ENCODE peak calls at places on chromosomes 4 and X, in five cellular contexts. Y is AG10803, J is cardiac muscle cell, U is brain microvascular endothelial cell, P is foreskin fibroblast. A is an unnamed sample.
A peak's percentile ranks its signal among the peaks of the same experiment; 100 is the strongest.

GRCh38 chr4:13920901-13921300 is 293.4 kb upstream of the BOD1L1 start:
- DNase-seq in Y (peak; percentile 100), J (peak; percentile 99), P (peak; percentile 99), U (peak; percentile 100), A (peak; percentile 98)

GRCh38 chr4:176758731-176759130 is 34.0 kb downstream of the VEGFC start:
- DNase-seq in U (no peak), J (no peak), P (peak; percentile 44), Y (no peak), A (no peak)

GRCh38 chr4:165971941-165972340 is 98.9 kb downstream of the TLL1 start:
- DNase-seq in Y (no peak), P (peak; percentile 10), J (no peak), U (no peak), A (no peak)

GRCh38 chr4:121155893-121156292 is 8.2 kb downstream of the TNIP3 start:
- DNase-seq in U (peak; percentile 85), Y (peak; percentile 90), J (peak; percentile 88), P (peak; percentile 92), A (peak; percentile 61)

GRCh38 chr4:14771504-14772175 is 230.6 kb upstream of the CPEB2 start:
- DNase-seq in P (no peak), Y (no peak), J (no peak), U (no peak), A (no peak)

GRCh38 chr4:56799291-56799823 is 22.1 kb downstream of the SPINK2 start:
- DNase-seq in J (no peak), U (no peak), P (no peak), Y (no peak), A (peak; percentile 45)

GRCh38 chr4:83358410-83358809 is 23.8 kb upstream of the HPSE start:
- DNase-seq in J (peak; percentile 83), Y (peak; percentile 66), U (peak; percentile 42), P (peak; percentile 66), A (peak; percentile 71)

GRCh38 chr4:156102411-156102810 is 148.7 kb upstream of the CTSO start:
- DNase-seq in Y (no peak), P (no peak), U (no peak), J (no peak), A (no peak)

GRCh38 chr4:76203541-76203940 is 10.1 kb downstream of the SCARB2 start:
- DNase-seq in J (no peak), Y (no peak), U (no peak), P (no peak), A (peak; percentile 67)

GRCh38 chr4:82519776-82520175 is 42.0 kb downstream of the TMEM150C start:
- DNase-seq in U (peak; percentile 21), Y (no peak), J (peak; percentile 49), P (no peak), A (peak; percentile 21)

GRCh38 chrX:110671068-110671803 is 124.4 kb downstream of the CHRDL1 start:
- DNase-seq in Y (no peak), J (no peak), U (no peak), P (peak; percentile 9), A (peak; percentile 3)

GRCh38 chr4:12203945-12204344 is 775.3 kb upstream of the HS3ST1 start:
- DNase-seq in Y (no peak), J (peak; percentile 2), U (no peak), P (no peak), A (no peak)

GRCh38 chr4:73914071-73914470 is 44.9 kb downstream of the CXCL1 start:
- DNase-seq in J (no peak), P (peak; percentile 20), U (no peak), Y (no peak), A (no peak)

GRCh38 chr4:115126487-115126886 is 13.1 kb upstream of the NDST4 start:
- DNase-seq in U (peak; percentile 69), Y (no peak), P (no peak), J (no peak), A (no peak)

GRCh38 chr4:125045311-125045710 is 269.4 kb upstream of the FAT4 start:
- DNase-seq in U (no peak), J (no peak), P (no peak), Y (no peak), A (no peak)

GRCh38 chr4:164571593-164572385 is 182.1 kb upstream of the SMIM31 start:
- DNase-seq in P (no peak), Y (no peak), J (no peak), U (peak; percentile 2), A (no peak)

GRCh38 chrX:121000589-121000988 is 15.0 kb upstream of the CT47A1 start:
- DNase-seq in J (peak; percentile 59), Y (no peak), P (peak; percentile 12), U (no peak), A (peak; percentile 7)

GRCh38 chr4:111602848-111603247 is 542.4 kb upstream of the FAM241A start:
- DNase-seq in U (no peak), J (peak; percentile 27), P (peak; percentile 60), Y (peak; percentile 47), A (peak; percentile 33)

GRCh38 chr4:105227054-105227453 is 80.4 kb downstream of the TET2 start:
- DNase-seq in U (no peak), P (no peak), J (peak; percentile 3), Y (no peak), A (no peak)

GRCh38 chr4:3463556-3464348 is 646 bp downstream of the DOK7 start:
- DNase-seq in J (no peak), U (no peak), Y (no peak), P (no peak), A (no peak)

GRCh38 chrX:118974908-118975671 is 672 bp downstream of the LONRF3 start:
- DNase-seq in Y (no peak), P (peak; percentile 37), U (no peak), J (peak; percentile 30), A (no peak)

GRCh38 chr4:125315571-125316390 is 1.0 kb downstream of the FAT4 start:
- DNase-seq in J (peak; percentile 66), U (peak; percentile 40), Y (peak; percentile 46), P (peak; percentile 84), A (peak; percentile 58)

GRCh38 chr4:15042529-15043167 is 40.4 kb downstream of the CPEB2 start:
- DNase-seq in J (peak; percentile 19), P (no peak), Y (no peak), U (no peak), A (no peak)

GRCh38 chrX:74251006-74251930 is 52.7 kb upstream of the ZCCHC13 start:
- DNase-seq in U (no peak), J (peak; percentile 82), Y (peak; percentile 87), P (peak; percentile 69), A (peak; percentile 84)

GRCh38 chr4:102405706-102406510 is 60.6 kb upstream of the SLC39A8 start:
- DNase-seq in Y (no peak), U (no peak), P (no peak), J (no peak), A (no peak)

GRCh38 chr4:151297170-151297569 is 20.2 kb downstream of the PRSS48 start:
- DNase-seq in J (no peak), U (no peak), Y (no peak), P (no peak), A (no peak)

GRCh38 chrX:40062525-40063193 is 35.1 kb downstream of the BCOR start:
- DNase-seq in Y (no peak), P (peak; percentile 49), U (no peak), J (no peak), A (no peak)

GRCh38 chrX:44913656-44914531 is 40.9 kb downstream of the KDM6A start:
- DNase-seq in P (no peak), J (no peak), Y (no peak), U (no peak), A (no peak)

GRCh38 chrX:44918722-44919121 is 45.7 kb downstream of the KDM6A start:
- DNase-seq in U (no peak), P (no peak), Y (no peak), J (no peak), A (peak; percentile 52)

GRCh38 chrX:44914532-44915198 is 41.7 kb downstream of the KDM6A start:
- DNase-seq in P (peak; percentile 35), J (peak; percentile 57), U (peak; percentile 52), Y (peak; percentile 19), A (peak; percentile 44)

DNA sequence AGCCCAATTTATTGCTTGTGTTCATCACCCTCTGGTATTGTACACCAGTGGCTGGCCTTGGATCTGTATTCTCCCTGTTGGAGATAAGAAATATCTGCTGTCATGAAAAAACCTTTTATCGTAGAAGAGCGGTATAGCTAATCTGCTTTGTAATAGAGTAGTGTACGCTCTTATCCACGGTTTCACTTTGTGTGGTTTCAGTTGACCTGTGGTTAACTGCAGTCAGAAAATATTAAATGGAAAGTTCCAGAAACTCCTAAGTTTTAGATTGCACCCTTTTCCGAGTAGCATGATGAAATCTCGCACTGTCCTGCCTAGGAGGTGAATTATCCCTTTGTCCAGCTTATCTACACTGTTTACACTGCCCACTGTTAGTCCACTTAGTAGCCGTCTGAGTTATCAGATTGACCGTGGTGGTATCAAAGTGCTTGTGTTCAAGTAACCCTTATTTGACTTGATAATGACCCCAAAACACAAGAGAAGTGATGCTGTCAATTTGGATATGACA is 42.4 kb downstream of the KDM6A start:
- DNase-seq in J (peak; percentile 59), U (no peak), Y (no peak), P (no peak), A (peak; percentile 73)
- H3K4me3 ChIP-seq in J (no peak overlapping the region), U (no peak overlapping the region), Y (no peak overlapping the region), P (no peak overlapping the region), A (peak overlapping the region; percentile 48)

DNA sequence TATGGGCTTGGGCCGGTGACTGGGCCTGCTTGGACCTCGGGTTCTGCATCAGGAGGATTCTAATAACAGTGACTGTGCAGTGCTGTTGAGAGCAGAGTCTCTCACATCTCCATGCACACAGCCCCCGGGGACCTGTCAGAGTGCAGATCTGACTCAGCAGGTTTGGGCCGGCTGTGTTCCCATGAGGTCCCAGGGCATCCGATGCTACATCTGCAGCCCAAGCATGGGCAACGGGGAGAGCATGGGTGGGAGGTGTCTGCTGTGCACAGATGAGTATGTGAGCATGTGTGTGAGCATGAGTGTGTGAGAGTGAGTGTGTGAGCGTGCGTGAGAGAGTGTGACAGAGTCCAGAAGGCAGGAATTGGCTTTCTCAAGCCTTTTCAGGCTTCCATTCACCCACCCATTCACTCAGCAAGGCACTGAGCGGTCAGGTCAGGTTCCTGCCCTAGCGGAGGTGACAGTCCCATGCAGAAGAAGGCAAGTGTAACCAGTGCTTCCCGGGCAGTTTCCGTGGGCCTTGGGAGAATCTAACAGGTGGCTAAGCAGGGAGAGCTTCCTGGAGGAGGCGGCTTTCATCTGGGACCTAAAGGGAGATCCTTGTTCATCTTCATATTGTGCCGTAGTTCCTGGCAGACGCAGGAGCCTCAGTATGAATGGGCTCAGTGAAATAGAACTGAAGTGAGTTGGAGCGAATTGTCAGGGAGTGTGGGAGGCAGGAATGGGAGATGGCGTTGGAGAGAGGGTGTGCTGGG is 62.6 kb downstream of the SORCS2 start:
- DNase-seq in Y (peak; percentile 54), U (peak; percentile 60), P (no peak), J (peak; percentile 17), A (no peak)
- TF ChIP-seq CTCF in Y (no peak), U (no peak), P (no peak), J (no peak), A (no peak)

DNA sequence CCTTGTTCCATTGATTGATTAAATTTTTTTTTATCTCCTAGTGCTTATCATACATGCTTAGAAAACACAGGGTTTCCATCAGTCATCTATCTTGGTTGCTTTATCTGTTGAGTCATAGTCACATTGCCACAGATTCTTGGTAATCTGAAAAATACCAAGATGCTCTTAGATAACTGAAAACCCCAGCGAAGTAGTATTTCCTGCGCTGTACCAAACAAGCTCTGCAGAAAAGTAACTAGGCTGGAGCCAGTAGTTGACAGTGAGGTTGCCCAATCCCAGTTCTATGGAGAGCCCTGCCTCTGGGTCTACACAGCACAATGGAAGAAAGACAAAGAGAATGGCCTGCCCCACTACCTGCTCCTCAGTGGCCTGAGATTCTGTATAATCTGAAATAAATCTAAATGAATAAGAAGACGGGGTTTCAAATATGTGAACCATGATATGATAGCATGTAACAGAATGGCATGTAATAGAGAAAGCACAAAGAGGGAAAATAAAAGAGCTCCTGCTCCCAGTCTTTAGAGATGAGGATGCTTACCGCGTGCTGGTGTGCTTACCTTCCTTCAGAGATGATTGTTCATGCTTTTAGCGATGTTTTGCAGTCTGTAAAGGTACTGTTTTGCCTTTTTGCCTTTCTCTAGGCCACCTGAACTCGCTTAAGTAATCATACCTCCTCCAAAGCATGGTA is 55.3 kb upstream of the RAPGEF2 start:
- DNase-seq in Y (no peak), U (peak; percentile 86), P (peak; percentile 28), J (peak; percentile 71), A (peak; percentile 54)
- H3K4me3 ChIP-seq in Y (no peak overlapping the region), U (no peak overlapping the region), P (no peak overlapping the region), J (no peak overlapping the region), A (no peak overlapping the region)

GRCh38 chr4:127788517-127788916 is 6.4 kb downstream of the HSPA4L start:
- DNase-seq in J (peak; percentile 3), P (no peak), U (no peak), Y (no peak), A (no peak)
- TF ChIP-seq CTCF in J (no peak), P (no peak), U (peak; percentile 37), Y (peak; percentile 28), A (peak; percentile 31)

A was measured in fibroblast of villous mesenchyme.